ENCODE peak calls at places on chromosomes 11 and 22, in ten cellular contexts. E is left colon; U is activated CD8-positive, alpha-beta memory T cell treated with anti-CD3 and anti-CD28 coated beads for 4 hours; L is HTR-8/SVneo; Z is activated CD4-positive, CD25-positive, alpha-beta regulatory T cell treated with anti-CD3 and anti-CD28 coated beads, Interleukin-2, amount 50 U/mL, for 16 hours; R is NCI-H524; Q is foreskin melanocyte; K is pons; S is fibroblast of villous mesenchyme; H is HT1080. V is an unnamed sample.

GRCh38 chr11:94774345-94774744 is 6.2 kb downstream of the AMOTL1 start:
- DNase-seq in E (no peak), U (no peak), L (no peak), Z (no peak), R (no peak), Q (no peak), K (no peak), S (peak; percentile 44), H (no peak), V (no peak)

GRCh38 chr22:30882974-30883533 is 85.5 kb downstream of the MORC2 start:
- DNase-seq in E (no peak), U (no peak), L (no peak), Z (no peak), R (no peak), Q (peak; percentile 20), K (no peak), S (no peak), H (no peak), V (no peak)

GRCh38 chr11:59555601-59556114 is 44.3 kb downstream of the OR4D9 start:
- DNase-seq in E (no peak), U (no peak), L (no peak), Z (no peak), R (no peak), Q (no peak), K (peak; percentile 20), S (no peak), H (no peak), V (no peak)

GRCh38 chr11:66784575-66784974 is 55.6 kb upstream of the SPTBN2 start:
- DNase-seq in E (no peak), U (no peak), L (no peak), Z (no peak), R (no peak), Q (no peak), K (no peak), S (no peak), H (no peak), V (no peak)

GRCh38 chr11:134645576-134645975 is 233.5 kb upstream of the B3GAT1 start:
- DNase-seq in E (no peak), U (no peak), L (no peak), Z (no peak), R (no peak), Q (no peak), K (no peak), S (no peak), H (no peak), V (no peak)

GRCh38 chr22:39960791-39961746 is 872 bp downstream of the TMA7B start:
- DNase-seq in E (peak; percentile 38), U (peak; percentile 65), L (peak; percentile 60), Z (peak; percentile 34), R (no peak), Q (no peak), K (no peak), S (peak; percentile 92), H (peak; percentile 98), V (no peak)

GRCh38 chr11:101049123-101049522 is 80.5 kb downstream of the PGR start:
- DNase-seq in E (no peak), U (no peak), L (peak; percentile 41), Z (no peak), R (no peak), Q (peak; percentile 32), K (no peak), S (no peak), H (peak; percentile 24), V (no peak)

GRCh38 chr11:110059706-110060430 is 33.3 kb upstream of the ZC3H12C start:
- DNase-seq in E (no peak), U (no peak), L (peak; percentile 33), Z (no peak), R (no peak), Q (peak; percentile 96), K (no peak), S (no peak), H (peak; percentile 43), V (no peak)

GRCh38 chr11:808427-809286 is 1.1 kb upstream of the RPLP2 start:
- DNase-seq in E (no peak), U (no peak), L (no peak), Z (no peak), R (no peak), Q (no peak), K (peak; percentile 76), S (peak; percentile 27), H (no peak), V (peak; percentile 38)

GRCh38 chr22:47369020-47369419 is 606.6 kb downstream of the TBC1D22A start:
- DNase-seq in E (no peak), U (no peak), L (no peak), Z (no peak), R (no peak), Q (no peak), K (no peak), S (no peak), H (no peak), V (no peak)

GRCh38 chr11:77346906-77347603 is 45.6 kb upstream of the GDPD4 start:
- DNase-seq in E (no peak), U (no peak), L (peak; percentile 12), Z (no peak), R (no peak), Q (peak; percentile 91), K (no peak), S (peak; percentile 53), H (peak; percentile 75), V (no peak)

GRCh38 chr11:132048040-132048439 is 677.6 kb downstream of the NTM start:
- DNase-seq in E (no peak), U (no peak), L (no peak), Z (no peak), R (no peak), Q (no peak), K (peak; percentile 49), S (no peak), H (no peak), V (no peak)

GRCh38 chr22:47457021-47457420 is 694.6 kb downstream of the TBC1D22A start:
- DNase-seq in E (no peak), U (no peak), L (no peak), Z (no peak), R (no peak), Q (no peak), K (no peak), S (no peak), H (no peak), V (no peak)

GRCh38 chr11:17921620-17922473 is 91.0 kb downstream of the SERGEF start:
- DNase-seq in E (no peak), U (no peak), L (no peak), Z (no peak), R (no peak), Q (no peak), K (peak; percentile 35), S (peak; percentile 57), H (peak; percentile 23), V (no peak)

GRCh38 chr11:92473736-92474135 is 249.1 kb downstream of the FAT3 start:
- DNase-seq in E (no peak), U (no peak), L (peak; percentile 6), Z (no peak), R (no peak), Q (no peak), K (no peak), S (no peak), H (peak; percentile 54), V (no peak)

GRCh38 chr22:41563051-41563711 is 2.4 kb downstream of the CSDC2 start:
- DNase-seq in E (no peak), U (no peak), L (peak; percentile 76), Z (no peak), R (no peak), Q (no peak), K (no peak), S (peak; percentile 93), H (peak; percentile 94), V (peak; percentile 54)

GRCh38 chr22:19271856-19272535 is 19.5 kb downstream of the CLTCL1 start:
- DNase-seq in E (no peak), U (no peak), L (no peak), Z (no peak), R (no peak), Q (no peak), K (no peak), S (no peak), H (no peak), V (peak; percentile 55)

GRCh38 chr11:46120711-46121327 is 435 bp downstream of the PHF21A start:
- DNase-seq in E (peak; percentile 44), U (no peak), L (peak; percentile 24), Z (no peak), R (peak; percentile 83), Q (no peak), K (peak; percentile 78), S (peak; percentile 82), H (peak; percentile 84), V (peak; percentile 47)